ENCODE peak calls at places on chromosomes 11 and 22, in four cellular contexts. G, K, E and P are unnamed samples.
A peak's percentile ranks its signal among the peaks of the same experiment; 100 is the strongest.

GRCh38 chr11:76772100-76772782 is 10.9 kb upstream of the TSKU start:
- DNase-seq in G (no peak), K (no peak), E (no peak), P (no peak)

GRCh38 chr11:69842746-69843528 is 23.7 kb upstream of the FGF3 start:
- DNase-seq in G (no peak), K (no peak), E (no peak), P (no peak)

GRCh38 chr22:23565288-23565941 is 14.7 kb downstream of the IGLL1 start:
- DNase-seq in G (peak; percentile 18), K (no peak), E (no peak), P (no peak)

GRCh38 chr11:45025716-45026492 is 75.2 kb upstream of the TP53I11 start:
- DNase-seq in G (peak; percentile 23), K (no peak), E (no peak), P (peak; percentile 49)

GRCh38 chr22:32306561-32306960 is 51.1 kb upstream of the RFPL3 start:
- DNase-seq in G (no peak), K (no peak), E (no peak), P (no peak)

GRCh38 chr22:44192098-44192810 is 11.5 kb downstream of the PARVG start:
- DNase-seq in G (peak; percentile 91), K (no peak), E (peak; percentile 81), P (no peak)

GRCh38 chr22:24040946-24041345 is 29.8 kb downstream of the CABIN1 start:
- DNase-seq in G (no peak), K (no peak), E (no peak), P (no peak)

GRCh38 chr11:123408619-123409455 is 21.2 kb upstream of the GRAMD1B start:
- DNase-seq in G (no peak), K (no peak), E (no peak), P (no peak)

GRCh38 chr11:65586676-65587075 is 8.9 kb downstream of the KCNK7 start:
- DNase-seq in G (no peak), K (no peak), E (no peak), P (no peak)

GRCh38 chr11:83257638-83258229 is 28.4 kb downstream of the CCDC90B start:
- DNase-seq in G (no peak), K (no peak), E (no peak), P (no peak)

GRCh38 chr11:94198718-94199117 is 70.1 kb downstream of the PANX1 start:
- DNase-seq in G (no peak), K (no peak), E (no peak), P (no peak)

GRCh38 chr11:10916674-10917073 is 58.8 kb upstream of the ZBED5 start:
- DNase-seq in G (no peak), K (no peak), E (no peak), P (no peak)

GRCh38 chr22:46547883-46548244 is 10.4 kb upstream of the CELSR1 start:
- DNase-seq in G (no peak), K (no peak), E (no peak), P (no peak)

GRCh38 chr22:41226728-41227655 is 13.7 kb downstream of the CHADL start:
- DNase-seq in G (no peak), K (no peak), E (no peak), P (no peak)

GRCh38 chr11:65473275-65473860 is 25.5 kb upstream of the MALAT1 start:
- DNase-seq in G (no peak), K (no peak), E (no peak), P (no peak)

GRCh38 chr22:39522567-39523300 is 2.4 kb downstream of the ATF4 start:
- DNase-seq in G (peak; percentile 55), K (no peak), E (no peak), P (no peak)

GRCh38 chr11:113105584-113105983 is 144.4 kb downstream of the NCAM1 start:
- DNase-seq in G (no peak), K (no peak), E (no peak), P (no peak)

GRCh38 chr11:116840224-116840745 is 2.9 kb upstream of the APOA1 start:
- DNase-seq in G (peak; percentile 24), K (no peak), E (peak; percentile 46), P (no peak)

GRCh38 chr11:115411114-115411513 is 93.1 kb downstream of the CADM1 start:
- DNase-seq in G (no peak), K (no peak), E (no peak), P (no peak)

GRCh38 chr11:121451982-121452608 is at the start of gene SORL1:
- DNase-seq in G (peak; percentile 74), K (no peak), E (peak; percentile 24), P (peak; percentile 52)

GRCh38 chr11:10494636-10495463 is 39.8 kb downstream of the AMPD3 start:
- DNase-seq in G (no peak), K (no peak), E (no peak), P (no peak)

GRCh38 chr22:17810570-17811116 is 36.4 kb upstream of the BID start:
- DNase-seq in G (no peak), K (no peak), E (no peak), P (no peak)

GRCh38 chr11:66589996-66590675 is 2.7 kb downstream of the CCDC87 start:
- DNase-seq in G (no peak), K (no peak), E (no peak), P (no peak)

GRCh38 chr11:65718964-65719492 is 1.6 kb downstream of the RNASEH2C start:
- DNase-seq in G (no peak), K (no peak), E (peak; percentile 32), P (no peak)

GRCh38 chr11:84261707-84262106 is 975.5 kb upstream of the CCDC90B start:
- DNase-seq in G (no peak), K (no peak), E (no peak), P (no peak)

GRCh38 chr11:66317766-66318575 is 1.1 kb upstream of the CD248 start:
- DNase-seq in G (peak; percentile 98), K (no peak), E (no peak), P (no peak)

GRCh38 chr22:27170491-27170890 is 513.1 kb downstream of the MIAT start:
- DNase-seq in G (no peak), K (no peak), E (no peak), P (no peak)

GRCh38 chr11:119222308-119222707 is 16.2 kb downstream of the CBL start:
- DNase-seq in G (no peak), K (no peak), E (no peak), P (no peak)

GRCh38 chr22:49553518-49554295 is 274.0 kb downstream of the BRD1 start:
- DNase-seq in G (no peak), K (no peak), E (no peak), P (no peak)

GRCh38 chr11:104968365-104968855 is at the start of gene CASP4:
- DNase-seq in G (peak; percentile 49), K (peak; percentile 32), E (no peak), P (no peak)

GRCh38 chr11:118614511-118614910 is 7.1 kb downstream of the PHLDB1 start:
- DNase-seq in G (no peak), K (no peak), E (no peak), P (no peak)

GRCh38 chr11:133082851-133083488 is 449.3 kb downstream of the OPCML start:
- DNase-seq in G (peak; percentile 30), K (no peak), E (peak; percentile 68), P (peak; percentile 87)

GRCh38 chr22:45448431-45448830 is 34.9 kb downstream of the RIBC2 start:
- DNase-seq in G (no peak), K (no peak), E (no peak), P (no peak)

GRCh38 chr11:119258983-119259382 is 52.8 kb downstream of the CBL start:
- DNase-seq in G (peak; percentile 17), K (no peak), E (no peak), P (no peak)

GRCh38 chr22:35542972-35543516 is 2.4 kb downstream of the RASD2 start:
- DNase-seq in G (no peak), K (no peak), E (no peak), P (no peak)
- TF ChIP-seq SPI1 in G (no peak), K (no peak), E (no peak), P (no peak)

GRCh38 chr22:21922370-21923162 is 30.1 kb downstream of the PPM1F start:
- DNase-seq in G (no peak), K (no peak), E (no peak), P (no peak)

GRCh38 chr22:21921729-21922128 is 30.9 kb downstream of the PPM1F start:
- DNase-seq in G (no peak), K (no peak), E (no peak), P (no peak)

GRCh38 chr22:21919526-21920307 is 32.9 kb downstream of the PPM1F start:
- DNase-seq in G (no peak), K (no peak), E (no peak), P (no peak)

GRCh38 chr22:21920341-21921183 is 32.1 kb downstream of the PPM1F start:
- DNase-seq in G (no peak), K (no peak), E (no peak), P (no peak)

GRCh38 chr22:21921184-21921721 is 31.4 kb downstream of the PPM1F start:
- DNase-seq in G (no peak), K (no peak), E (no peak), P (no peak)
- TF ChIP-seq POLR2AphosphoS5 in G (no peak), K (no peak), E (no peak), P (no peak)

DNA sequence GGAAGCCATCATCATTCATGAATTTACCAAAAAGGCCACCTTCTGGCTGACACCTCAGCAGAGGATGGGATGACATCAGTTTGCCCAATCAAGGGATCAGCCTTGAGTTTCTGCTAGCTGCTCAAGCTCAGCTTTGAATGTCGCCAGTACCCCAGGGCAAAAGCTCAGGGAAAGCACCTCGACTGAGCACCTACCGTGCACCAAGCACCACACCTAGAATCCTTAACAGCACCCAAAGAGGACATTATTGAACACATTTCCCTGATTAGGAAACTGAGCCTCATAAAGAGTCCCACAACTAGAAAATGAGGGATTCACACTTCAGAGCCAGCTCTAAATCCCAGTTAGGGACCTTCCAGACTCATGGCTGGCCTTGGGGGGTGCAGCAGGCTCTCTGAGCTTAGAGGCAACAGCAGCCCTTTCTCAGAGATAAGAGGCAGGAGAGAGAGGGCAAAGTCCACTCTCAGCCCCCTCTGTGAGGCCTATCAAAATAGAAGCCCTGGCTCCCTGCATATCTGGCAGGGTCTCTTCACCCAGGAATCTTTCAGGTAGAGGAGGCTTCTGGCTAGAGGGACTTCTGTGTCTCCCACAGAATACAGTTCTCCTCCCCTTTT is 13.4 kb upstream of the DAGLA start:
- DNase-seq in G (no peak), K (no peak), E (peak; percentile 7), P (no peak)
- TF ChIP-seq SPI1 in G (no peak), K (no peak), E (no peak), P (no peak)

DNA sequence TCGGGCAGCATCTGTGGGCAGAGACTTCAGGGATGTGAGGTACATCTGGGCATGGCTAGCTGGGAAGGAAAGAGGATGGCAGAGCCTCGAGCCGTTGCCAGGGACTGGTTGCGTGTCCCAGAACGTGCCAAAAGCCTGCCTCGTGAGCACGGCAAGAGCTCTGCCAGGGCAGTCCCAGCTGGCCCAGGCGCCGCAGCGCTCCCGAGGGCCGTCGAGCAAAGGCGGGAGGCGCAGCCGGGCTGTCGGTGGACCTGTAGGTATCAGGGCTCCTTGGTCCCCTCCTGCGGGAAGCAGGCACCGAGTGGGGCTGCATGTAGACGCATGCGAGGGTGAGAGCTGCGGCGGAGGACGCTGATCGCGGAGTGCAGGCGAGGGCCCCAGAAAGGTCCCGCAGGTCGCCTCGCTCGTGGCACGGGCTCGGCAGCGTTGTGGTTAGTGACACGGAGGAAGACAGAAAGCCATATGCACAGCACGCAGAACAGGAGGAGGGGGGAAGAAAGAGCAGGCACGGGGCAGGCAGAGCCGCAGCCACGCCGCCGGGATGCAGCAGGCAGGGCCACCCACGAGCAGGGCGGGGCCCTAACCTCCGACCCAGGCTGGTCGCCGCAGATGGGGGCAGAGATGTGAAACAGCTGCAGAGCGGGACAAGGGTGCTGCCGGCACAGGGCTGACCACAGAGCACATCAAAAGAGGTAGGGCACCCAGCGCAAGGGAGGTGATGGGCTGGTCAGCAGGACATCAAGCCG is 18.0 kb downstream of the LSP1 start:
- DNase-seq in G (no peak), K (no peak), E (no peak), P (no peak)
- TF ChIP-seq POLR2AphosphoS5 in G (no peak), K (no peak), E (no peak), P (no peak)